ENCODE peak calls at places on chromosomes 1 and 21, in four cellular contexts. One of them, this sample, is unnamed.
A peak's percentile ranks its signal among the peaks of the same experiment; 100 is the strongest.

GRCh38 chr21:37232274-37233018 is 34.7 kb downstream of the VPS26C start:
- DNase-seq in EL: no peak
- DNase-seq in stimulated activated CD4-positive, alpha-beta T cell treated with anti-CD3 and anti-CD28 coated beads, Interleukin-4, amount 100 ng/mL, for 24 hours: no peak
- DNase-seq in NCI-H2029: no peak
- DNase-seq in this sample: no peak

GRCh38 chr1:171210355-171210754 is 25.3 kb downstream of the FMO2 start:
- DNase-seq in stimulated activated CD4-positive, alpha-beta T cell treated with anti-CD3 and anti-CD28 coated beads, Interleukin-4, amount 100 ng/mL, for 24 hours: no peak
- DNase-seq in EL: no peak
- DNase-seq in NCI-H2029: no peak
- DNase-seq in this sample: peak; percentile 70

GRCh38 chr1:215568287-215568692 is 1.2 kb downstream of the KCTD3 start:
- DNase-seq in stimulated activated CD4-positive, alpha-beta T cell treated with anti-CD3 and anti-CD28 coated beads, Interleukin-4, amount 100 ng/mL, for 24 hours: no peak
- DNase-seq in NCI-H2029: no peak
- DNase-seq in EL: peak; percentile 64
- DNase-seq in this sample: peak; percentile 74

GRCh38 chr1:117324357-117324756 is 42.9 kb upstream of the MAN1A2 start:
- DNase-seq in NCI-H2029: no peak
- DNase-seq in EL: no peak
- DNase-seq in stimulated activated CD4-positive, alpha-beta T cell treated with anti-CD3 and anti-CD28 coated beads, Interleukin-4, amount 100 ng/mL, for 24 hours: no peak
- DNase-seq in this sample: no peak

GRCh38 chr1:95233321-95233736 is 681 bp upstream of the RWDD3 start:
- DNase-seq in EL: peak; percentile 41
- DNase-seq in stimulated activated CD4-positive, alpha-beta T cell treated with anti-CD3 and anti-CD28 coated beads, Interleukin-4, amount 100 ng/mL, for 24 hours: no peak
- DNase-seq in NCI-H2029: no peak
- DNase-seq in this sample: peak; percentile 40

GRCh38 chr1:203281851-203282661 is 23.3 kb upstream of the BTG2 start:
- DNase-seq in stimulated activated CD4-positive, alpha-beta T cell treated with anti-CD3 and anti-CD28 coated beads, Interleukin-4, amount 100 ng/mL, for 24 hours: no peak
- DNase-seq in NCI-H2029: no peak
- DNase-seq in EL: no peak
- DNase-seq in this sample: no peak

GRCh38 chr21:41366522-41367151 is 4.8 kb downstream of the MX2 start:
- DNase-seq in stimulated activated CD4-positive, alpha-beta T cell treated with anti-CD3 and anti-CD28 coated beads, Interleukin-4, amount 100 ng/mL, for 24 hours: no peak
- DNase-seq in NCI-H2029: peak; percentile 14
- DNase-seq in EL: peak; percentile 90
- DNase-seq in this sample: peak; percentile 15

GRCh38 chr1:25017436-25018109 is 87.5 kb upstream of the RUNX3 start:
- DNase-seq in NCI-H2029: no peak
- DNase-seq in EL: peak; percentile 31
- DNase-seq in stimulated activated CD4-positive, alpha-beta T cell treated with anti-CD3 and anti-CD28 coated beads, Interleukin-4, amount 100 ng/mL, for 24 hours: no peak
- DNase-seq in this sample: peak; percentile 31

GRCh38 chr21:42413093-42413492 is 9.4 kb downstream of the UBASH3A start:
- DNase-seq in NCI-H2029: no peak
- DNase-seq in stimulated activated CD4-positive, alpha-beta T cell treated with anti-CD3 and anti-CD28 coated beads, Interleukin-4, amount 100 ng/mL, for 24 hours: no peak
- DNase-seq in EL: no peak
- DNase-seq in this sample: no peak

GRCh38 chr1:91592716-91593477 is 92.2 kb downstream of the CDC7 start:
- DNase-seq in EL: no peak
- DNase-seq in stimulated activated CD4-positive, alpha-beta T cell treated with anti-CD3 and anti-CD28 coated beads, Interleukin-4, amount 100 ng/mL, for 24 hours: no peak
- DNase-seq in NCI-H2029: no peak
- DNase-seq in this sample: no peak

GRCh38 chr1:27517907-27518718 is 28.1 kb upstream of the WASF2 start:
- DNase-seq in stimulated activated CD4-positive, alpha-beta T cell treated with anti-CD3 and anti-CD28 coated beads, Interleukin-4, amount 100 ng/mL, for 24 hours: no peak
- DNase-seq in NCI-H2029: peak; percentile 52
- DNase-seq in EL: no peak
- DNase-seq in this sample: no peak

GRCh38 chr1:64499966-64500365 is 30.0 kb downstream of the CACHD1 start:
- DNase-seq in stimulated activated CD4-positive, alpha-beta T cell treated with anti-CD3 and anti-CD28 coated beads, Interleukin-4, amount 100 ng/mL, for 24 hours: no peak
- DNase-seq in EL: no peak
- DNase-seq in NCI-H2029: peak; percentile 11
- DNase-seq in this sample: no peak

GRCh38 chr1:27872802-27873665 is 690 bp downstream of the THEMIS2 start:
- DNase-seq in stimulated activated CD4-positive, alpha-beta T cell treated with anti-CD3 and anti-CD28 coated beads, Interleukin-4, amount 100 ng/mL, for 24 hours: peak; percentile 45
- DNase-seq in NCI-H2029: no peak
- DNase-seq in EL: peak; percentile 59
- DNase-seq in this sample: peak; percentile 28

GRCh38 chr1:59455206-59455605 is 158.3 kb downstream of the FGGY start:
- DNase-seq in EL: peak; percentile 73
- DNase-seq in stimulated activated CD4-positive, alpha-beta T cell treated with anti-CD3 and anti-CD28 coated beads, Interleukin-4, amount 100 ng/mL, for 24 hours: no peak
- DNase-seq in NCI-H2029: no peak
- DNase-seq in this sample: peak; percentile 64

GRCh38 chr1:10900691-10901090 is 104.2 kb upstream of the CASZ1 start:
- DNase-seq in EL: no peak
- DNase-seq in NCI-H2029: no peak
- DNase-seq in stimulated activated CD4-positive, alpha-beta T cell treated with anti-CD3 and anti-CD28 coated beads, Interleukin-4, amount 100 ng/mL, for 24 hours: no peak
- DNase-seq in this sample: no peak

GRCh38 chr1:7705048-7705907 is 65.8 kb upstream of the VAMP3 start:
- DNase-seq in NCI-H2029: no peak
- DNase-seq in EL: no peak
- DNase-seq in stimulated activated CD4-positive, alpha-beta T cell treated with anti-CD3 and anti-CD28 coated beads, Interleukin-4, amount 100 ng/mL, for 24 hours: no peak
- DNase-seq in this sample: no peak

GRCh38 chr1:244054924-244055263 is 3.8 kb downstream of the ZBTB18 start:
- DNase-seq in NCI-H2029: no peak
- DNase-seq in stimulated activated CD4-positive, alpha-beta T cell treated with anti-CD3 and anti-CD28 coated beads, Interleukin-4, amount 100 ng/mL, for 24 hours: no peak
- DNase-seq in EL: no peak
- DNase-seq in this sample: no peak

GRCh38 chr1:230515451-230516145 is 89.5 kb upstream of the PGBD5 start:
- DNase-seq in NCI-H2029: no peak
- DNase-seq in stimulated activated CD4-positive, alpha-beta T cell treated with anti-CD3 and anti-CD28 coated beads, Interleukin-4, amount 100 ng/mL, for 24 hours: no peak
- DNase-seq in EL: no peak
- DNase-seq in this sample: no peak

GRCh38 chr1:58395355-58395754 is 151.2 kb downstream of the OMA1 start:
- DNase-seq in stimulated activated CD4-positive, alpha-beta T cell treated with anti-CD3 and anti-CD28 coated beads, Interleukin-4, amount 100 ng/mL, for 24 hours: no peak
- DNase-seq in EL: peak; percentile 96
- DNase-seq in NCI-H2029: no peak
- DNase-seq in this sample: peak; percentile 78

GRCh38 chr21:42299324-42300044 is 15.7 kb downstream of the TFF3 start:
- DNase-seq in stimulated activated CD4-positive, alpha-beta T cell treated with anti-CD3 and anti-CD28 coated beads, Interleukin-4, amount 100 ng/mL, for 24 hours: peak; percentile 8
- DNase-seq in EL: no peak
- DNase-seq in NCI-H2029: no peak
- DNase-seq in this sample: no peak

GRCh38 chr1:174982971-174983689 is 16.6 kb upstream of the CACYBP start:
- DNase-seq in EL: peak; percentile 48
- DNase-seq in NCI-H2029: no peak
- DNase-seq in stimulated activated CD4-positive, alpha-beta T cell treated with anti-CD3 and anti-CD28 coated beads, Interleukin-4, amount 100 ng/mL, for 24 hours: peak; percentile 59
- DNase-seq in this sample: peak; percentile 83

GRCh38 chr1:52662645-52663313 is 29.8 kb downstream of the SHISAL2A start:
- DNase-seq in NCI-H2029: no peak
- DNase-seq in EL: peak; percentile 85
- DNase-seq in stimulated activated CD4-positive, alpha-beta T cell treated with anti-CD3 and anti-CD28 coated beads, Interleukin-4, amount 100 ng/mL, for 24 hours: no peak
- DNase-seq in this sample: peak; percentile 77

GRCh38 chr1:49297783-49298182 is 521.1 kb upstream of the BEND5 start:
- DNase-seq in stimulated activated CD4-positive, alpha-beta T cell treated with anti-CD3 and anti-CD28 coated beads, Interleukin-4, amount 100 ng/mL, for 24 hours: no peak
- DNase-seq in NCI-H2029: no peak
- DNase-seq in EL: no peak
- DNase-seq in this sample: no peak

GRCh38 chr21:28518620-28519019 is 474.1 kb downstream of the LTN1 start:
- DNase-seq in stimulated activated CD4-positive, alpha-beta T cell treated with anti-CD3 and anti-CD28 coated beads, Interleukin-4, amount 100 ng/mL, for 24 hours: no peak
- DNase-seq in NCI-H2029: no peak
- DNase-seq in EL: peak; percentile 20
- DNase-seq in this sample: peak; percentile 16

GRCh38 chr1:26828352-26829093 is 2.0 kb downstream of the ZDHHC18 start:
- DNase-seq in stimulated activated CD4-positive, alpha-beta T cell treated with anti-CD3 and anti-CD28 coated beads, Interleukin-4, amount 100 ng/mL, for 24 hours: peak; percentile 53
- DNase-seq in EL: no peak
- DNase-seq in NCI-H2029: no peak
- DNase-seq in this sample: no peak

GRCh38 chr1:31006760-31007159 is 58.8 kb downstream of the PUM1 start:
- DNase-seq in NCI-H2029: no peak
- DNase-seq in stimulated activated CD4-positive, alpha-beta T cell treated with anti-CD3 and anti-CD28 coated beads, Interleukin-4, amount 100 ng/mL, for 24 hours: no peak
- DNase-seq in EL: no peak
- DNase-seq in this sample: no peak

GRCh38 chr1:6700853-6701436 is 671 bp downstream of the DNAJC11 start:
- DNase-seq in EL: peak; percentile 16
- DNase-seq in stimulated activated CD4-positive, alpha-beta T cell treated with anti-CD3 and anti-CD28 coated beads, Interleukin-4, amount 100 ng/mL, for 24 hours: no peak
- DNase-seq in NCI-H2029: no peak
- DNase-seq in this sample: peak; percentile 8

GRCh38 chr1:218967836-218968235 is 205.8 kb upstream of the LYPLAL1 start:
- DNase-seq in stimulated activated CD4-positive, alpha-beta T cell treated with anti-CD3 and anti-CD28 coated beads, Interleukin-4, amount 100 ng/mL, for 24 hours: no peak
- DNase-seq in NCI-H2029: no peak
- DNase-seq in EL: peak; percentile 68
- DNase-seq in this sample: no peak

GRCh38 chr1:35597870-35598269 is 24.8 kb downstream of the TFAP2E start:
- DNase-seq in EL: no peak
- DNase-seq in NCI-H2029: no peak
- DNase-seq in stimulated activated CD4-positive, alpha-beta T cell treated with anti-CD3 and anti-CD28 coated beads, Interleukin-4, amount 100 ng/mL, for 24 hours: no peak
- DNase-seq in this sample: no peak

GRCh38 chr21:42218836-42219605 is at the start of gene ABCG1:
- DNase-seq in stimulated activated CD4-positive, alpha-beta T cell treated with anti-CD3 and anti-CD28 coated beads, Interleukin-4, amount 100 ng/mL, for 24 hours: peak; percentile 30
- DNase-seq in EL: no peak
- DNase-seq in NCI-H2029: peak; percentile 34
- DNase-seq in this sample: peak; percentile 6

GRCh38 chr1:84377480-84378095 is 20.7 kb upstream of the DNASE2B start:
- DNase-seq in NCI-H2029: no peak
- DNase-seq in EL: peak; percentile 84
- DNase-seq in stimulated activated CD4-positive, alpha-beta T cell treated with anti-CD3 and anti-CD28 coated beads, Interleukin-4, amount 100 ng/mL, for 24 hours: no peak
- DNase-seq in this sample: peak; percentile 74

GRCh38 chr21:17532292-17532691 is 19.4 kb downstream of the CXADR start:
- DNase-seq in NCI-H2029: no peak
- DNase-seq in EL: no peak
- DNase-seq in stimulated activated CD4-positive, alpha-beta T cell treated with anti-CD3 and anti-CD28 coated beads, Interleukin-4, amount 100 ng/mL, for 24 hours: no peak
- DNase-seq in this sample: no peak

GRCh38 chr1:53401815-53402745 is 57.1 kb upstream of the DMRTB1 start:
- DNase-seq in NCI-H2029: no peak
- DNase-seq in EL: no peak
- DNase-seq in stimulated activated CD4-positive, alpha-beta T cell treated with anti-CD3 and anti-CD28 coated beads, Interleukin-4, amount 100 ng/mL, for 24 hours: no peak
- DNase-seq in this sample: no peak

GRCh38 chr21:19123053-19123452 is 719.5 kb upstream of the TMPRSS15 start:
- DNase-seq in EL: no peak
- DNase-seq in NCI-H2029: no peak
- DNase-seq in stimulated activated CD4-positive, alpha-beta T cell treated with anti-CD3 and anti-CD28 coated beads, Interleukin-4, amount 100 ng/mL, for 24 hours: no peak
- DNase-seq in this sample: no peak

GRCh38 chr21:18493420-18493819 is 89.8 kb upstream of the TMPRSS15 start:
- DNase-seq in NCI-H2029: no peak
- DNase-seq in EL: no peak
- DNase-seq in stimulated activated CD4-positive, alpha-beta T cell treated with anti-CD3 and anti-CD28 coated beads, Interleukin-4, amount 100 ng/mL, for 24 hours: no peak
- DNase-seq in this sample: no peak